ENCODE peak calls at places on chromosome 21, in seven cellular contexts. Q is uterus; J is left lung; Y is psoas muscle; P is ovary; L is CD4-positive, alpha-beta T cell; X is substantia nigra. I is an unnamed sample.

GRCh38 chr21:44802396-44803153 is 955 bp upstream of the UBE2G2 start:
- DNase-seq in Q (no peak), J (no peak), Y (no peak), P (no peak), L (no peak), X (no peak), I (no peak)

GRCh38 chr21:33332143-33332542 is 7.4 kb downstream of the IFNAR1 start:
- DNase-seq in Q (no peak), J (no peak), Y (no peak), P (no peak), L (no peak), X (no peak), I (no peak)

GRCh38 chr21:45074048-45074817 is at the start of gene ADARB1:
- DNase-seq in Q (peak; percentile 50), J (peak; percentile 57), Y (peak; percentile 65), P (peak; percentile 54), L (peak; percentile 58), X (no peak), I (no peak)

GRCh38 chr21:45821315-45822001 is 160.1 kb upstream of the COL6A1 start:
- DNase-seq in Q (no peak), J (no peak), Y (no peak), P (no peak), L (no peak), X (no peak), I (no peak)

GRCh38 chr21:40176732-40177131 is 309.5 kb downstream of the PCP4 start:
- DNase-seq in Q (no peak), J (no peak), Y (no peak), P (no peak), L (no peak), X (peak; percentile 9), I (no peak)

GRCh38 chr21:14773777-14774345 is 227.7 kb upstream of the SAMSN1 start:
- DNase-seq in Q (peak; percentile 15), J (peak; percentile 62), Y (peak; percentile 20), P (no peak), L (peak; percentile 37), X (no peak), I (peak; percentile 5)

GRCh38 chr21:27429612-27430361 is 462.9 kb upstream of the ADAMTS5 start:
- DNase-seq in Q (peak; percentile 39), J (no peak), Y (no peak), P (no peak), L (no peak), X (no peak), I (no peak)

GRCh38 chr21:29477941-29478340 is 179.2 kb downstream of the BACH1 start:
- DNase-seq in Q (no peak), J (no peak), Y (no peak), P (no peak), L (no peak), X (no peak), I (no peak)

GRCh38 chr21:26194326-26194725 is 23.8 kb upstream of the APP start:
- DNase-seq in Q (no peak), J (no peak), Y (no peak), P (no peak), L (no peak), X (no peak), I (no peak)

DNA sequence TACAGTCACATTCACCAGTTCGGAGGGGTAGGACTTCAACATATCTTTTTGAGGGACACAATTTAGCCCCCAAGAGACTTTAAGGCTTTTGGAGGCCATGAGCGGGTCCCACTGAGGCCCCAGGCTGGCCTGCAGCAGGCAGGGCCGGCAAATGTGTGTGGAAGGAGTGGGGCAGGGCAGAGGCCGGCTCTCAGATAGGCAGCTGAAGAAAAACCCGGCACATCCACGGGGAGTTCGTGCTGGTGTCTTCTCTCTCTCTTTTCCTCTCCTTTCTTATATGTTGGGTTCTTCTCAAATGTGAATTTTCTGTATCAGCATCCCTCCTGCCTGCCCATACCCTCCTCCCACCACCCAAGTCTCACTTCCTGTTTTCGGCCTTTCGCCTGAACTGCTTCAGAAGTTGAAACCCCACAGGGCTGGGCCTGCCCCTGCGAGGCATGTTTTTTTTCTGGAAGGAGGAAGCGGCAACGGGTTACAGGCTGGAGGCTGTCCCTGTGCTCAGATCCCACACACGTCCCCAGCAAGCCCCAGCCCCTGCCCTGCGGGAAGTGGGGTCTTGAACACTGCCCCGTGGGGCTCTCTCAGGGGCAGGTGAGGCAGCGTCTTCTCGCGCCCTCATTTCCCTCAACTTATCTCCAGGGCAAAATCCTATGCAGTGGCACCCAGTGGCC is 9.8 kb upstream of the UMODL1 start:
- DNase-seq in Q (no peak), J (peak; percentile 81), Y (no peak), P (no peak), L (no peak), X (no peak), I (no peak)
- H3K27ac ChIP-seq in Q (no peak overlapping the region), J (no peak overlapping the region), Y (no peak overlapping the region), P (no peak overlapping the region), L (peak overlapping the region; percentile 93), X (no peak overlapping the region), I (no peak overlapping the region)

GRCh38 chr21:38439957-38440356 is 58.3 kb downstream of the ERG start:
- DNase-seq in Q (no peak), J (no peak), Y (no peak), P (no peak), L (no peak), X (no peak), I (no peak)
- H3K27ac ChIP-seq in Q (no peak overlapping the region), J (no peak overlapping the region), Y (no peak overlapping the region), P (no peak overlapping the region), L (no peak overlapping the region), X (no peak overlapping the region), I (no peak overlapping the region)

GRCh38 chr21:35476616-35477395 is 427.7 kb upstream of the RUNX1 start:
- DNase-seq in Q (no peak), J (no peak), Y (no peak), P (no peak), L (no peak), X (no peak), I (no peak)
- H3K27ac ChIP-seq in Q (peak overlapping the region; percentile 37), J (peak overlapping the region; percentile 68), Y (no peak overlapping the region), P (peak overlapping the region; percentile 44), L (no peak overlapping the region), X (peak overlapping the region; percentile 8), I (no peak overlapping the region)

GRCh38 chr21:16137106-16137505 is 407.3 kb downstream of the USP25 start:
- DNase-seq in Q (no peak), J (no peak), Y (no peak), P (no peak), L (no peak), X (no peak), I (no peak)

GRCh38 chr21:16133248-16133647 is 403.5 kb downstream of the USP25 start:
- DNase-seq in Q (no peak), J (no peak), Y (no peak), P (no peak), L (no peak), X (no peak), I (no peak)

DNA sequence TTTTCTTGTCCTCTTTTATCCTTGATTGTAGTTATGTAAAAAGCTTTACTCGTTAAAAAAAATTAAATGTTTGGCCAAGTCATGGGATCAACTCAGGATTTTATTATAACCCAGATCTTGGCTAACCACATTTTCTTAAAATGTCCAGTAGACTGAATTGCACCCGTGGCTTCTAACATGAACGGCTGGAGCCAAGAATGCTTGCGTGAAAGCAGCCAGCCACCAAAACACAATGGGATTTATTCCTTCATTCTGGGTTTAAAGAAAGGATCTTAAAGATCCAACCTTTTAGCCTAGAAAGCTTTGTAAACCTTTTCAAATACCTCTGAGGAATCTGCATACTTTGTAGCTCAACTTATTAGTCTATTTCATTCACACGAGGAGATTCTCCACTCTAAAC is 404.4 kb downstream of the USP25 start:
- DNase-seq in Q (no peak), J (no peak), Y (no peak), P (no peak), L (no peak), X (no peak), I (no peak)
- H3K27ac ChIP-seq in Q (peak overlapping the region; percentile 57), J (no peak overlapping the region), Y (no peak overlapping the region), P (no peak overlapping the region), L (no peak overlapping the region), X (no peak overlapping the region), I (no peak overlapping the region)

I was measured in epithelial cell of prostate.